ENCODE peak calls at places on chromosomes 5 and 9, in five cellular contexts. C is neuronal stem cell, N is mesenchymal stem cell, R is H1, B is trophoblast cell. O is an unnamed sample.

GRCh38 chr5:149735066-149735465 is 5.0 kb downstream of the PPARGC1B start:
- DNase-seq in C (no peak), N (peak), R (no peak), B (peak), O (no peak)

GRCh38 chr5:134647750-134648424 is 698 bp upstream of the SEC24A start:
- DNase-seq in C (no peak), N (peak), R (no peak), B (peak), O (no peak)

GRCh38 chr9:138023394-138024124 is 146.0 kb downstream of the CACNA1B start:
- DNase-seq in C (no peak), N (no peak), R (no peak), B (no peak), O (peak)

GRCh38 chr9:110027624-110028023 is 180.3 kb downstream of the C9orf152 start:
- DNase-seq in C (peak), N (peak), R (no peak), B (peak), O (no peak)

GRCh38 chr5:168788107-168788506 is 208.9 kb upstream of the PANK3 start:
- DNase-seq in C (no peak), N (no peak), R (no peak), B (no peak), O (no peak)

GRCh38 chr5:115657883-115658233 is 32.0 kb upstream of the TMED7 start:
- DNase-seq in C (no peak), N (peak), R (no peak), B (peak), O (no peak)

GRCh38 chr9:34123682-34124081 is 2.8 kb downstream of the DCAF12 start:
- DNase-seq in C (no peak), N (peak), R (no peak), B (peak), O (no peak)

GRCh38 chr5:55027589-55027988 is 3.5 kb downstream of the GZMK start:
- DNase-seq in C (no peak), N (no peak), R (no peak), B (no peak), O (no peak)

GRCh38 chr9:2427016-2427891 is 194.3 kb upstream of the VLDLR start:
- DNase-seq in C (no peak), N (no peak), R (no peak), B (peak), O (no peak)

GRCh38 chr9:136655244-136656225 is 7.2 kb upstream of the EGFL7 start:
- DNase-seq in C (no peak), N (no peak), R (no peak), B (no peak), O (no peak)

GRCh38 chr9:27536168-27536567 is 6.6 kb upstream of the MOB3B start:
- DNase-seq in C (no peak), N (no peak), R (no peak), B (no peak), O (no peak)

GRCh38 chr9:7237473-7238243 is 479.9 kb downstream of the KDM4C start:
- DNase-seq in C (no peak), N (peak), R (no peak), B (no peak), O (no peak)

GRCh38 chr9:91246842-91247241 is 114.9 kb downstream of the AUH start:
- DNase-seq in C (no peak), N (no peak), R (no peak), B (no peak), O (no peak)

GRCh38 chr9:97364769-97365490 is 47.0 kb upstream of the TDRD7 start:
- DNase-seq in C (no peak), N (no peak), R (no peak), B (no peak), O (no peak)

GRCh38 chr9:130467371-130467770 is 22.6 kb downstream of the ASS1 start:
- DNase-seq in C (no peak), N (no peak), R (no peak), B (no peak), O (no peak)

GRCh38 chr9:137545123-137545522 is 5.1 kb downstream of the PNPLA7 start:
- DNase-seq in C (no peak), N (peak), R (no peak), B (no peak), O (no peak)

GRCh38 chr9:95459218-95459617 is 57.6 kb downstream of the PTCH1 start:
- DNase-seq in C (no peak), N (peak), R (no peak), B (no peak), O (no peak)

GRCh38 chr9:80964374-80964773 is 725.0 kb downstream of the TLE1 start:
- DNase-seq in C (no peak), N (no peak), R (no peak), B (no peak), O (no peak)

GRCh38 chr9:80968611-80969010 is 720.7 kb downstream of the TLE1 start:
- DNase-seq in C (no peak), N (peak), R (no peak), B (no peak), O (no peak)

DNA sequence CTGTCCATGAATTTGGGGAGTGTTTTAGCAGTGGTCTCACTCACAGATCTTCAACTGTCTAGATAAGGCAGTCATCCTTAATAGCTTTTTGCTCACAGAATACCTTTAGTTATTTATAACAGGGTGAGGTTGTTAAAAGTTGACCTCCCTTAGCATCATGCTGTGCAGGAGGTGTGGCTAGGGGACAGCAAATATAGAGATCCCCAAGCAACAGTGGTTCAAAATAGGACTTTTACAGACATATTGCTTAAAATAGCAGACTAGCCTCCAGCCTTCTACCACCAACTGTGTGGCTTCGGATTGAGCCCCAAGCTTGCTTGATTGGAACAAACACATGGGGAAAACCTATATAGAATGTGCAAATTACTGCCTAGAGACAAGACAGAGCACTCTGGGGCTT is 724.4 kb downstream of the TLE1 start:
- DNase-seq in C (no peak), N (no peak), R (no peak), B (no peak), O (no peak)
- H2BK12ac ChIP-seq in C (no peak), N (no peak), R (no peak), B (no peak), O (no peak)

GRCh38 chr9:70003786-70004185 is 39.9 kb upstream of the MAMDC2 start:
- DNase-seq in C (no peak), N (no peak), R (no peak), B (peak), O (no peak)
- H2BK12ac ChIP-seq in C (no peak), N (no peak), R (no peak), B (no peak), O (no peak)

GRCh38 chr5:53908752-53909151 is 348.3 kb downstream of the NDUFS4 start:
- DNase-seq in C (no peak), N (no peak), R (no peak), B (no peak), O (no peak)

GRCh38 chr5:53915120-53915519 is 354.7 kb downstream of the NDUFS4 start:
- DNase-seq in C (no peak), N (no peak), R (no peak), B (no peak), O (no peak)

GRCh38 chr5:53917095-53917494 is 356.7 kb downstream of the NDUFS4 start:
- DNase-seq in C (no peak), N (peak), R (no peak), B (peak), O (no peak)

DNA sequence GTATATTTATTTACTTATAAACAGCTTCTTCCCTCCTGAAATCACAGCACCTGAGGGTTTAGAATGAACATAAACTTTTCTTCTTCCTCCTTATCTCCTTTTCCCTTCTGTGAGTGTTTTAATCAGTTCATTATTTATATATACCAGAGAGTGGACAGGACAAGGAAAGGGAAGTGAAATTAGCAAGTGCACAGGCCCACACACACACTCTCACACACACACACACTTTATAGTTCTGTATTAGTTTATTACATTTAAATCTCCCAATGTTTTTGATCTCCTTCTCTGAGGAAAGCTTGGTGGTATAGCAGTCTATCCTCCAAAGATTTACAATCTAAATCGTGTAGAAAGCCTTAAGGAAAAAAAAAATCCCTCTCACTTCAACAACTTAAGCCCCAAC is 353.5 kb downstream of the NDUFS4 start:
- DNase-seq in C (no peak), N (no peak), R (no peak), B (no peak), O (no peak)
- H2BK12ac ChIP-seq in C (no peak), N (no peak), R (no peak), B (no peak), O (no peak)

GRCh38 chr5:180468732-180469585 is 25.2 kb upstream of the CNOT6 start:
- DNase-seq in C (no peak), N (no peak), R (no peak), B (no peak), O (no peak)

GRCh38 chr5:180469866-180470265 is 24.3 kb upstream of the CNOT6 start:
- DNase-seq in C (no peak), N (no peak), R (no peak), B (no peak), O (no peak)

GRCh38 chr5:180467989-180468731 is 26.0 kb upstream of the CNOT6 start:
- DNase-seq in C (no peak), N (no peak), R (no peak), B (no peak), O (no peak)

GRCh38 chr5:180470361-180470760 is 23.8 kb upstream of the CNOT6 start:
- DNase-seq in C (no peak), N (no peak), R (no peak), B (no peak), O (no peak)

DNA sequence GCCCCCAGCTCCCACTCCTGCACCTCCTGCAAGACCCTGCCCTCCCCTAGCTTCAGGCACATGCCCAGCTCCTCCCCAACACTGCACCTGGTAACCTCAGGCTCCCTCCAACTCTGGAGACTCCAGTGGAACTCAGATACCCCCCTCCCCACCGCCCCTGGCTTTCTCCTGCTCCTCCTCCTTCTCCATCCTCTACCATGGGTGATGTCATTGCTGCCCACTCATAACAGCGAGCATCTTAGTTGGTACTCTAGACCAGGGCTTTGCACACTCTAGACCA is 24.7 kb upstream of the CNOT6 start:
- DNase-seq in C (no peak), N (no peak), R (no peak), B (no peak), O (no peak)
- H2BK12ac ChIP-seq in C (no peak), N (no peak), R (no peak), B (no peak), O (no peak)

GRCh38 chr9:89454498-89455355 is 43.2 kb downstream of the SEMA4D start:
- DNase-seq in C (no peak), N (no peak), R (no peak), B (no peak), O (no peak)
- H2BK12ac ChIP-seq in C (no peak), N (no peak), R (no peak), B (no peak), O (no peak)

DNA sequence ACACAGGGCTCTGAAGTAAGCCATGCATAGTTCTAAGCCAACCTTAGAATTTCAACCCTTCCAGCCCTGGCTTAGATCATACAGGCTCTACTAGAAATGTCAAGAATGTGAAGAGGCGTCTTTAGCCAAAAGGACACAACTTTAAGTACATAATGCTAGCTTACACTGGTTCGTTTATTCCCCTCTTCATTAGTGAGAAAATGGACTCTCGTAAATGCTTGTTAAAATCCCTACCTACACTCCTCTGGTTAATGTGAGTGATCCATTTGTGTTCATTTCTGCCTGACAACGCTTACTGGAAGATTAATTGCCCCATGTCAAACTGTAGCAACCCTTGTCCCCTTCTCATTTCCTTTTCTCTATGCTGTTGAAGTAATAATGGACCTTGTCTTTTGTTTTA is 149.3 kb upstream of the POU5F2 start:
- DNase-seq in C (peak), N (peak), R (no peak), B (peak), O (no peak)
- H2BK12ac ChIP-seq in C (no peak), N (no peak), R (no peak), B (no peak), O (no peak)